ENCODE peak calls at places on chromosomes 3 and 15, in nine cellular contexts. One of them, this sample, is unnamed. For H3K4me1, the result is how much of the 10 kb centered on the place peaks cover.

GRCh38 chr3:193857996-193858395 is 265.0 kb downstream of the OPA1 start:
- DNase-seq in ovary: no peak
- DNase-seq in uterus: no peak
- DNase-seq in H9: no peak
- DNase-seq in cardiac muscle cell: no peak
- DNase-seq in PC-9: peak
- DNase-seq in GM12878: no peak
- DNase-seq in Peyer's patch: no peak
- DNase-seq in right atrium auricular region: peak
- DNase-seq in this sample: no peak

GRCh38 chr15:72197460-72198409 is at the start of gene GRAMD2A:
- DNase-seq in ovary: no peak
- DNase-seq in right atrium auricular region: no peak
- DNase-seq in GM12878: no peak
- DNase-seq in cardiac muscle cell: peak
- DNase-seq in Peyer's patch: peak
- DNase-seq in H9: peak
- DNase-seq in uterus: no peak
- DNase-seq in PC-9: peak
- DNase-seq in this sample: no peak

GRCh38 chr15:94346272-94346671 is 114.9 kb downstream of the MCTP2 start:
- DNase-seq in GM12878: no peak
- DNase-seq in PC-9: no peak
- DNase-seq in Peyer's patch: no peak
- DNase-seq in right atrium auricular region: no peak
- DNase-seq in uterus: no peak
- DNase-seq in cardiac muscle cell: no peak
- DNase-seq in ovary: no peak
- DNase-seq in H9: no peak
- DNase-seq in this sample: no peak

GRCh38 chr3:167876603-167877325 is 141.2 kb downstream of the SERPINI1 start:
- DNase-seq in GM12878: no peak
- DNase-seq in ovary: no peak
- DNase-seq in cardiac muscle cell: no peak
- DNase-seq in H9: no peak
- DNase-seq in right atrium auricular region: no peak
- DNase-seq in PC-9: no peak
- DNase-seq in Peyer's patch: no peak
- DNase-seq in uterus: no peak
- DNase-seq in this sample: no peak

GRCh38 chr15:59255647-59256380 is 49.2 kb downstream of the LDHAL6B start:
- DNase-seq in uterus: no peak
- DNase-seq in ovary: no peak
- DNase-seq in Peyer's patch: peak
- DNase-seq in right atrium auricular region: no peak
- DNase-seq in GM12878: no peak
- DNase-seq in PC-9: peak
- DNase-seq in cardiac muscle cell: no peak
- DNase-seq in H9: no peak
- DNase-seq in this sample: no peak

GRCh38 chr15:35078221-35078915 is 6.7 kb downstream of the NANOGP8 start:
- DNase-seq in right atrium auricular region: no peak
- DNase-seq in cardiac muscle cell: peak
- DNase-seq in H9: peak
- DNase-seq in ovary: no peak
- DNase-seq in PC-9: peak
- DNase-seq in Peyer's patch: peak
- DNase-seq in uterus: peak
- DNase-seq in GM12878: no peak
- DNase-seq in this sample: peak

GRCh38 chr3:141353652-141354495 is 14.4 kb upstream of the ZBTB38 start:
- DNase-seq in uterus: no peak
- DNase-seq in ovary: no peak
- DNase-seq in GM12878: no peak
- DNase-seq in Peyer's patch: no peak
- DNase-seq in PC-9: no peak
- DNase-seq in H9: no peak
- DNase-seq in cardiac muscle cell: no peak
- DNase-seq in right atrium auricular region: no peak
- DNase-seq in this sample: no peak

GRCh38 chr3:175179055-175179454 is 319.9 kb downstream of the NAALADL2 start:
- DNase-seq in cardiac muscle cell: no peak
- DNase-seq in ovary: no peak
- DNase-seq in PC-9: no peak
- DNase-seq in right atrium auricular region: no peak
- DNase-seq in H9: no peak
- DNase-seq in uterus: no peak
- DNase-seq in GM12878: no peak
- DNase-seq in Peyer's patch: no peak
- DNase-seq in this sample: no peak

GRCh38 chr15:63522143-63522531 is 17.7 kb downstream of the USP3 start:
- DNase-seq in PC-9: no peak
- DNase-seq in Peyer's patch: no peak
- DNase-seq in uterus: no peak
- DNase-seq in GM12878: no peak
- DNase-seq in cardiac muscle cell: no peak
- DNase-seq in H9: no peak
- DNase-seq in right atrium auricular region: no peak
- DNase-seq in ovary: no peak
- DNase-seq in this sample: no peak
- H3K4me1 ChIP-seq in PC-9: under half
- H3K4me1 ChIP-seq in Peyer's patch: half or more
- H3K4me1 ChIP-seq in uterus: under half
- H3K4me1 ChIP-seq in GM12878: under half
- H3K4me1 ChIP-seq in cardiac muscle cell: under half
- H3K4me1 ChIP-seq in H9: under half
- H3K4me1 ChIP-seq in right atrium auricular region: under half
- H3K4me1 ChIP-seq in ovary: under half
- H3K4me1 ChIP-seq in this sample: under half

DNA sequence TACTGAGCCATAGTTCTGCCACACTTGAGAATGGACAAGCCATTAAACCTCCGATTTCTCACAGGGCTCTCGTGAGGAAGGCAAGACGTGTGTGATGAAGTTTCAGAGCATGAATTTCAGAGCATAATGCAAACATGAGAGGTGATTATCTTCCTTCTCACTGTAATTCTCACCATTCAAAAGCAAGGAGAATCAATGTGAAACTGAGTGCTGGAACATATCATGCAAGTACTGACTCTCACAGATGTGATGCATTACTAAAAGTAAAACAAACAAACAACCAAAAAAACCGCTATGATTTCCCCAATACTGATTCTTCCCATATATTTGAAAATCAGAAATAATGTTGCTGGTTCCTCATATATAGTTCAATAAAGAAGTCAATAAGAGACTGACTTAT is 23.7 kb downstream of the P3H2 start:
- DNase-seq in Peyer's patch: no peak
- DNase-seq in uterus: no peak
- DNase-seq in right atrium auricular region: no peak
- DNase-seq in cardiac muscle cell: no peak
- DNase-seq in ovary: no peak
- DNase-seq in GM12878: peak
- DNase-seq in H9: no peak
- DNase-seq in PC-9: no peak
- DNase-seq in this sample: no peak
- H3K4me1 ChIP-seq in Peyer's patch: under half
- H3K4me1 ChIP-seq in uterus: under half
- H3K4me1 ChIP-seq in right atrium auricular region: under half
- H3K4me1 ChIP-seq in cardiac muscle cell: half or more
- H3K4me1 ChIP-seq in ovary: under half
- H3K4me1 ChIP-seq in GM12878: under half
- H3K4me1 ChIP-seq in H9: under half
- H3K4me1 ChIP-seq in PC-9: under half
- H3K4me1 ChIP-seq in this sample: under half

DNA sequence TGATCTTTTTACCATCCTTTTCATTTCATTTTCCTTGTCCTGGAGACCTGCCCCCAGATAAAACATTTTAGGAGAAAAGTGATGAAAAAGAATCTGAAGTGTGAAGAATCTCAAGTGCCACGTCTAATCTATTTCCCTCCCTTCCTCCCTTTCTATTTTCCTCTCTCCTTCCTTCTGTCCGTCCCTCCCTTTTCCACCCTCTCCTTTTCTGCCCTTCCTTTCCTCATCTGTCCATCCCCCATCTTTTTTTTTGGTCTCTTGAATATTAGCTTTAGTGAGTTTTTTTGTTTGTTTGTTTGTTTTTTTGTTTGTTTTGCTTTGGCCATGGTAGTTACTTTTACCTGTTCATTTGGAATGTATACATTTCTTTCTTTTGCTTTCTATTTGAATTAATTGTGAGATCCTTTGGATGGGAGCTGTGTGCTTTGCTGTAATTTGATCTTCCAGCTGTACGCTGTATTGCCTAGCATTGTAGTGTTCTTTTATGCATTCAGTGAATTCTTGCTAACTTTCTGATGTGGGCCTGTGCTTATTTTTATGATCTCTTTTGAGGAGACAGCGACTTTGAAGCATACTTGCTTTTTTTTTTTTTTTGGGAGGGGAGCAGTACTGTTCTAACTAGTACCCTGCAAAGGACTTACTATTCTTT is 19.2 kb downstream of the CDIN1 start:
- DNase-seq in right atrium auricular region: no peak
- DNase-seq in cardiac muscle cell: no peak
- DNase-seq in H9: no peak
- DNase-seq in uterus: no peak
- DNase-seq in PC-9: no peak
- DNase-seq in Peyer's patch: no peak
- DNase-seq in ovary: no peak
- DNase-seq in GM12878: no peak
- DNase-seq in this sample: no peak
- H3K4me1 ChIP-seq in right atrium auricular region: under half
- H3K4me1 ChIP-seq in cardiac muscle cell: half or more
- H3K4me1 ChIP-seq in H9: under half
- H3K4me1 ChIP-seq in uterus: under half
- H3K4me1 ChIP-seq in PC-9: under half
- H3K4me1 ChIP-seq in Peyer's patch: under half
- H3K4me1 ChIP-seq in ovary: under half
- H3K4me1 ChIP-seq in GM12878: under half
- H3K4me1 ChIP-seq in this sample: under half

DNA sequence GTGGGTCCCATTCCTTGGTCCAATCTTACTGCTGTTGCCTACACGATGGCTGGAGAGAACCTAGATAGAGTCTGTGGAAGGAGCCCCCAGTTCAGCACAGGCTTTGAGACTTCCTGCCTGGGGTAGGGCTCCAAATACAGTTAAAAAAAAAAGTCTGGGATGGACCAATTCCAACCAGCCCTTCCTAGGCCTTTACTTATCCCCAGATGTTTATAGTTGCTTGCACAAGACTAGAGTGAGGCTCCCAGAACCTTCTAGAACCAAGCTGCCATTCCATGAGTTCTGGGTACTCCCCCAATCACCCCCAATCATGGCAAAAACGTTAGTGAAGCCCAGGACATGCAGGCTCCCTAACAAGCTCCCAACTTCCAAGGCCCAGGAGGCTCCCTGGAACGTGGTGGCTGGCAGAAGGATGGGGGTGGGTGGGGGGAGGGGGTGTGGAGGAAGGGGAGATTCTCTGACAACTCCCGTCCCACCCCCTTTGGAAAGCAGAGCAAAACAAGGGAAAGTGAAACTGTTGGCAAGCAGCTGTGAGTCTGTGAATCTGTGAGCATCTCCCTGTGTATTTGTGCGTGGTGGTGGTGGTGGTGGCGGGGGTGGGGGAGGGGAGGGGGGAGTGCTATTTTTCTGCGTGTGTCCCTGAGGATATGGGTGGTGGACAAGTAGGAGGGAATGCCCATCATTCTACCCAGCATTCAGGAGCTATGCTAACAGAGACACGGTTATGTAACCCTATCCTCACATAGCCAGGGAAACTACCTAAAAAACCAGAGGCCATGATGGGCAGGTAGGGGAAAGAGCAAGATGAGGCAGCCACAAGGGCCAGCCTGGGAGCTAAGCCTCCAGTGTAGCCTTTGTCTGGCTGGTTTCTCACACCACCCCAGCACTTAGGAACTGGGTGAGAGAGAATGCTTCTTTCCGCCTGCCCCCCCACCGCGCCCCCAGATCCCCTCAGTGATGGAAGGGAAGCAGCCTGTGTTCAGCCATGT is 2.0 kb downstream of the MST1R start:
- DNase-seq in PC-9: no peak
- DNase-seq in Peyer's patch: no peak
- DNase-seq in cardiac muscle cell: no peak
- DNase-seq in ovary: no peak
- DNase-seq in uterus: no peak
- DNase-seq in GM12878: no peak
- DNase-seq in H9: no peak
- DNase-seq in right atrium auricular region: no peak
- DNase-seq in this sample: no peak
- H3K4me1 ChIP-seq in PC-9: under half
- H3K4me1 ChIP-seq in Peyer's patch: half or more
- H3K4me1 ChIP-seq in cardiac muscle cell: under half
- H3K4me1 ChIP-seq in ovary: under half
- H3K4me1 ChIP-seq in uterus: under half
- H3K4me1 ChIP-seq in GM12878: under half
- H3K4me1 ChIP-seq in H9: under half
- H3K4me1 ChIP-seq in right atrium auricular region: under half
- H3K4me1 ChIP-seq in this sample: under half

DNA sequence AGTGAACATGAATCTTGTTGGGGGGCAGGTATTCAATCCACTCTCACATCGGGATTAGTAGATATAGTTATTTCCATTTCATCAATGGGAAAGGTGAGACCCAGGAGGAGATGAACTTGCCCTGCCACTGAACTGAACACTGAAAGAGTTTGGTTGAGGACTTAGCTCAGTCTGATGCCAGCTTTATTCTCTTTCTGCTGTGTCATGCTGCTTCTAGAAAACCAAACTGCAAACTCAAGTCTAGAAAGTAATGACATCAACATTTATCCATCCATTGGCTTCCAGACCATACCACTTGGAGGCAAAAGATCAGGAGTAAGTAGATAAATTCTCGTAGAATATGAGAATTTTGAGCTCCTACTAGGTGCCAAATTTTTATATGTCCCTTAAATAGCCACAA is 288.0 kb upstream of the CTNNB1 start:
- DNase-seq in PC-9: no peak
- DNase-seq in right atrium auricular region: no peak
- DNase-seq in H9: no peak
- DNase-seq in ovary: no peak
- DNase-seq in cardiac muscle cell: no peak
- DNase-seq in Peyer's patch: no peak
- DNase-seq in uterus: no peak
- DNase-seq in GM12878: no peak
- DNase-seq in this sample: no peak
- H3K4me1 ChIP-seq in PC-9: under half
- H3K4me1 ChIP-seq in right atrium auricular region: under half
- H3K4me1 ChIP-seq in H9: under half
- H3K4me1 ChIP-seq in ovary: under half
- H3K4me1 ChIP-seq in cardiac muscle cell: under half
- H3K4me1 ChIP-seq in Peyer's patch: under half
- H3K4me1 ChIP-seq in uterus: under half
- H3K4me1 ChIP-seq in GM12878: under half
- H3K4me1 ChIP-seq in this sample: under half

GRCh38 chr3:105511031-105511430 is 144.3 kb downstream of the ALCAM start:
- DNase-seq in cardiac muscle cell: no peak
- DNase-seq in Peyer's patch: no peak
- DNase-seq in H9: no peak
- DNase-seq in uterus: no peak
- DNase-seq in GM12878: no peak
- DNase-seq in right atrium auricular region: no peak
- DNase-seq in ovary: no peak
- DNase-seq in PC-9: no peak
- DNase-seq in this sample: no peak
- H3K4me1 ChIP-seq in cardiac muscle cell: under half
- H3K4me1 ChIP-seq in Peyer's patch: under half
- H3K4me1 ChIP-seq in H9: under half
- H3K4me1 ChIP-seq in uterus: under half
- H3K4me1 ChIP-seq in GM12878: under half
- H3K4me1 ChIP-seq in right atrium auricular region: under half
- H3K4me1 ChIP-seq in ovary: under half
- H3K4me1 ChIP-seq in PC-9: under half
- H3K4me1 ChIP-seq in this sample: under half

This sample was measured in neuronal stem cell.